ENCODE peak calls at places on chromosomes 12 and 14, in seven cellular contexts. P is GM23248, U is PC-3, N is HCT116, L is GM23338, K is MM.1S, J is hepatocyte. B is an unnamed sample. For H3K9me2, the result is how much of the 10 kb centered on the place peaks cover.

GRCh38 chr12:1488908-1489381 is 105.4 kb downstream of the FBXL14 start:
- DNase-seq in P (peak), U (no peak), N (no peak), L (peak), K (no peak), J (peak), B (no peak)

GRCh38 chr14:70707138-70708038 is 65.7 kb downstream of the TTC9 start:
- DNase-seq in P (peak), U (peak), N (peak), L (peak), K (no peak), J (peak), B (peak)

GRCh38 chr14:65045011-65045410 is 57.3 kb downstream of the MAX start:
- DNase-seq in P (no peak), U (no peak), N (no peak), L (no peak), K (no peak), J (no peak), B (no peak)

GRCh38 chr12:9604288-9604687 is 3.4 kb downstream of the KLRB1 start:
- DNase-seq in P (no peak), U (no peak), N (no peak), L (no peak), K (no peak), J (no peak), B (no peak)

GRCh38 chr12:45232771-45233372 is 17.0 kb downstream of the ANO6 start:
- DNase-seq in P (peak), U (peak), N (peak), L (peak), K (no peak), J (peak), B (peak)

GRCh38 chr14:53528114-53528513 is 375.0 kb upstream of the DDHD1 start:
- DNase-seq in P (peak), U (no peak), N (no peak), L (no peak), K (no peak), J (no peak), B (no peak)

GRCh38 chr14:20631821-20632389 is 9.6 kb downstream of the OR6S1 start:
- DNase-seq in P (peak), U (peak), N (no peak), L (peak), K (no peak), J (peak), B (peak)

GRCh38 chr12:32025906-32026305 is 66.7 kb downstream of the RESF1 start:
- DNase-seq in P (no peak), U (no peak), N (no peak), L (no peak), K (peak), J (no peak), B (no peak)

GRCh38 chr12:126952106-126953007 is 1314.6 kb upstream of the TMEM132C start:
- DNase-seq in P (no peak), U (no peak), N (no peak), L (no peak), K (no peak), J (no peak), B (no peak)

GRCh38 chr14:74566174-74567125 is 45.6 kb downstream of the LTBP2 start:
- DNase-seq in P (peak), U (peak), N (no peak), L (no peak), K (no peak), J (no peak), B (peak)

GRCh38 chr12:113315358-113315757 is 19.6 kb downstream of the SLC8B1 start:
- DNase-seq in P (no peak), U (no peak), N (no peak), L (no peak), K (no peak), J (no peak), B (no peak)

GRCh38 chr12:23662966-23663365 is 286.5 kb downstream of the SOX5 start:
- DNase-seq in P (no peak), U (no peak), N (no peak), L (no peak), K (no peak), J (no peak), B (no peak)

DNA sequence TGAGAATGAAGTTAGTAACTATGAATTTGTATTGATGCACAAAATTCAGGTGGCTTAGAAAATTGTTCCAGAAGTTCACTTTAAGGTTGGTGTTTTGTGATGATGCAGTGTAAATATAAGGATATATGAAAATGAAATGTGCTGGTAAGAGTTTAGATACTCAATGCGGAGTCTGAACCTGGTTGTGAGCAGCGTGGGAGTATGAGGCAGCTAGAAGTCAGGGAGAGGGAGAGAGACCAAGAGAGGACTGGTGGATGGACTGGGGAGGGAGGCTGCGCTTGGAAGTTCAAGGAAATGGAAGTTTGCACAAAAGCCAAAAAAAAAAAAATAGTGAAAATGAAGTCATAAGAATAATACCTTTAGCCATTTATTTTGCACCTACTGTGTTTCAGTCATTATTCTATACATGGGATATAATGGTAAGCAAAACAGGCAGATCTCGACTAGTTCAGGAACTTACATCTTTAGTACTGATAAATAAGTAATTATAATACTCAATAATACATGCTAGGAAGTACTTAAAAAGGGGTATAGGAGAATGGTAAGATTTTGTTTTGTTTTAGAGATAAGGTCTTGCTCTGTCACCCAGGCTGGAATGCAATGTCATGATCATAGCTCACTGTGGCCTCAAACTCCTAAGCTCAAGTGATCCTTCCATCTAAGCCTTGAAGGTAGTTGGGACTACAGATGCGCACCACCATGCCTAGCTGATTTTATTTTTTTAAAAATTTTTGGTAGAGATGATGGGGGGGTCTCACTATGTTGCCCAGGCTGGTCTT is 10.0 kb upstream of the RAB21 start:
- DNase-seq in P (no peak), U (no peak), N (no peak), L (no peak), K (no peak), J (no peak), B (no peak)
- H3K9me2 ChIP-seq in P (under half), U (under half), N (under half), L (under half), K (under half), J (under half), B (under half)

GRCh38 chr12:123250471-123251383 is 17.5 kb downstream of the MTRFR start:
- DNase-seq in P (no peak), U (peak), N (peak), L (peak), K (no peak), J (peak), B (peak)
- H3K9me2 ChIP-seq in P (under half), U (under half), N (under half), L (under half), K (under half), J (under half), B (under half)

DNA sequence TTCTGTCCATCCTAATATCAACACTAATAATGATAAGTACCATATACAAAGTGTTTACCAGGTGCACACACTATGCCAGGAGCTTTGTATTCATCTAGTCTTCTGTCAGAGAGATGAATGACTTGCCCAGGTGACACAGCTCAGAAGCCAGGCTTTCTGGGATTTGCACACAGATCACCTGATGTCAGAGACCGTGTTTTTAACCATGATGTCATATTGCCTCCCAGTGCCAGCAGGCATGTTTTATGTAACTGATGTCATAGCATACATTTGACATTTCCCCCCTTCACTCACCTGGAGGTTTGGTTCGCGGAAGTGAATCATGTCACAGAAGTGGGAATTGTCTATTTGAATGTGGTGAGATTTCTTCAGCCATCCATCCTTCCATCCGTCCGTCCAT is 5.7 kb downstream of the WSCD2 start:
- DNase-seq in P (no peak), U (no peak), N (no peak), L (no peak), K (no peak), J (no peak), B (no peak)
- H3K9me2 ChIP-seq in P (under half), U (under half), N (under half), L (under half), K (under half), J (under half), B (under half)

GRCh38 chr12:104097954-104098353 is 33.6 kb downstream of the HCFC2 start:
- DNase-seq in P (no peak), U (no peak), N (no peak), L (no peak), K (no peak), J (no peak), B (no peak)
- H3K9me2 ChIP-seq in P (under half), U (under half), N (under half), L (under half), K (under half), J (under half), B (under half)

B was measured in PC-9.